ENCODE peak calls at places on chromosomes 5 and 9, in nine cellular contexts. One of them, this sample, is unnamed.

GRCh38 chr5:160269017-160269416 is 39.7 kb downstream of the FABP6 start:
- DNase-seq in CD8-positive, alpha-beta T cell: no peak
- DNase-seq in fibroblast of mammary gland: peak
- DNase-seq in stomach: peak
- DNase-seq in BJ: peak
- DNase-seq in neural progenitor cell: no peak
- DNase-seq in heart left ventricle: peak
- DNase-seq in lower leg skin: peak
- DNase-seq in OCI-LY7: no peak
- DNase-seq in this sample: no peak

GRCh38 chr5:158727108-158727507 is 372.6 kb downstream of the EBF1 start:
- DNase-seq in CD8-positive, alpha-beta T cell: no peak
- DNase-seq in fibroblast of mammary gland: peak
- DNase-seq in stomach: no peak
- DNase-seq in BJ: no peak
- DNase-seq in neural progenitor cell: no peak
- DNase-seq in heart left ventricle: no peak
- DNase-seq in lower leg skin: no peak
- DNase-seq in OCI-LY7: no peak
- DNase-seq in this sample: no peak

GRCh38 chr5:16880547-16880946 is 55.5 kb downstream of the MYO10 start:
- DNase-seq in CD8-positive, alpha-beta T cell: no peak
- DNase-seq in fibroblast of mammary gland: no peak
- DNase-seq in stomach: no peak
- DNase-seq in BJ: no peak
- DNase-seq in neural progenitor cell: no peak
- DNase-seq in heart left ventricle: no peak
- DNase-seq in lower leg skin: no peak
- DNase-seq in OCI-LY7: no peak
- DNase-seq in this sample: no peak

GRCh38 chr5:62149894-62150293 is 156.1 kb upstream of the KIF2A start:
- DNase-seq in CD8-positive, alpha-beta T cell: no peak
- DNase-seq in fibroblast of mammary gland: no peak
- DNase-seq in stomach: no peak
- DNase-seq in BJ: no peak
- DNase-seq in neural progenitor cell: no peak
- DNase-seq in heart left ventricle: no peak
- DNase-seq in lower leg skin: no peak
- DNase-seq in OCI-LY7: no peak
- DNase-seq in this sample: no peak

GRCh38 chr9:3527653-3527960 is 1.8 kb upstream of the RFX3 start:
- DNase-seq in CD8-positive, alpha-beta T cell: no peak
- DNase-seq in fibroblast of mammary gland: peak
- DNase-seq in stomach: no peak
- DNase-seq in BJ: no peak
- DNase-seq in neural progenitor cell: no peak
- DNase-seq in heart left ventricle: no peak
- DNase-seq in lower leg skin: no peak
- DNase-seq in OCI-LY7: peak
- DNase-seq in this sample: peak

GRCh38 chr9:35905912-35906679 is at the start of gene HRCT1:
- DNase-seq in CD8-positive, alpha-beta T cell: no peak
- DNase-seq in fibroblast of mammary gland: peak
- DNase-seq in stomach: peak
- DNase-seq in BJ: peak
- DNase-seq in neural progenitor cell: no peak
- DNase-seq in heart left ventricle: peak
- DNase-seq in lower leg skin: peak
- DNase-seq in OCI-LY7: no peak
- DNase-seq in this sample: no peak

GRCh38 chr9:137110911-137111787 is 3.4 kb downstream of the DPP7 start:
- DNase-seq in CD8-positive, alpha-beta T cell: no peak
- DNase-seq in fibroblast of mammary gland: no peak
- DNase-seq in stomach: no peak
- DNase-seq in BJ: no peak
- DNase-seq in neural progenitor cell: no peak
- DNase-seq in heart left ventricle: no peak
- DNase-seq in lower leg skin: no peak
- DNase-seq in OCI-LY7: no peak
- DNase-seq in this sample: no peak

GRCh38 chr5:150590979-150591411 is 49.5 kb upstream of the SYNPO start:
- DNase-seq in CD8-positive, alpha-beta T cell: no peak
- DNase-seq in fibroblast of mammary gland: no peak
- DNase-seq in stomach: no peak
- DNase-seq in BJ: no peak
- DNase-seq in neural progenitor cell: peak
- DNase-seq in heart left ventricle: peak
- DNase-seq in lower leg skin: no peak
- DNase-seq in OCI-LY7: no peak
- DNase-seq in this sample: no peak

GRCh38 chr5:83104031-83104430 is 26.7 kb downstream of the XRCC4 start:
- DNase-seq in CD8-positive, alpha-beta T cell: no peak
- DNase-seq in fibroblast of mammary gland: no peak
- DNase-seq in stomach: no peak
- DNase-seq in BJ: no peak
- DNase-seq in neural progenitor cell: no peak
- DNase-seq in heart left ventricle: no peak
- DNase-seq in lower leg skin: no peak
- DNase-seq in OCI-LY7: no peak
- DNase-seq in this sample: no peak

GRCh38 chr9:123368481-123369153 is 12.6 kb downstream of the CRB2 start:
- DNase-seq in CD8-positive, alpha-beta T cell: no peak
- DNase-seq in fibroblast of mammary gland: no peak
- DNase-seq in stomach: no peak
- DNase-seq in BJ: no peak
- DNase-seq in neural progenitor cell: no peak
- DNase-seq in heart left ventricle: no peak
- DNase-seq in lower leg skin: no peak
- DNase-seq in OCI-LY7: no peak
- DNase-seq in this sample: no peak

GRCh38 chr9:78835928-78836450 is 539.1 kb downstream of the PSAT1 start:
- DNase-seq in CD8-positive, alpha-beta T cell: no peak
- DNase-seq in fibroblast of mammary gland: no peak
- DNase-seq in stomach: no peak
- DNase-seq in BJ: no peak
- DNase-seq in neural progenitor cell: no peak
- DNase-seq in heart left ventricle: no peak
- DNase-seq in lower leg skin: no peak
- DNase-seq in OCI-LY7: no peak
- DNase-seq in this sample: no peak

GRCh38 chr5:164054461-164054860 is 549.0 kb downstream of the MAT2B start:
- DNase-seq in CD8-positive, alpha-beta T cell: no peak
- DNase-seq in fibroblast of mammary gland: no peak
- DNase-seq in stomach: no peak
- DNase-seq in BJ: no peak
- DNase-seq in neural progenitor cell: no peak
- DNase-seq in heart left ventricle: no peak
- DNase-seq in lower leg skin: no peak
- DNase-seq in OCI-LY7: no peak
- DNase-seq in this sample: no peak

GRCh38 chr5:67052034-67052433 is 144.6 kb downstream of the CD180 start:
- DNase-seq in CD8-positive, alpha-beta T cell: no peak
- DNase-seq in fibroblast of mammary gland: no peak
- DNase-seq in stomach: no peak
- DNase-seq in BJ: no peak
- DNase-seq in neural progenitor cell: no peak
- DNase-seq in heart left ventricle: no peak
- DNase-seq in lower leg skin: no peak
- DNase-seq in OCI-LY7: no peak
- DNase-seq in this sample: no peak

GRCh38 chr5:177314376-177315342 is 3.0 kb upstream of the MXD3 start:
- DNase-seq in CD8-positive, alpha-beta T cell: no peak
- DNase-seq in fibroblast of mammary gland: no peak
- DNase-seq in stomach: no peak
- DNase-seq in BJ: no peak
- DNase-seq in neural progenitor cell: no peak
- DNase-seq in heart left ventricle: no peak
- DNase-seq in lower leg skin: no peak
- DNase-seq in OCI-LY7: no peak
- DNase-seq in this sample: no peak

GRCh38 chr5:177311723-177312648 is at the start of gene MXD3:
- DNase-seq in CD8-positive, alpha-beta T cell: peak
- DNase-seq in fibroblast of mammary gland: peak
- DNase-seq in stomach: peak
- DNase-seq in BJ: peak
- DNase-seq in neural progenitor cell: peak
- DNase-seq in heart left ventricle: peak
- DNase-seq in lower leg skin: peak
- DNase-seq in OCI-LY7: peak
- DNase-seq in this sample: peak

GRCh38 chr5:177311361-177311722 is 356 bp downstream of the MXD3 start:
- DNase-seq in CD8-positive, alpha-beta T cell: no peak
- DNase-seq in fibroblast of mammary gland: no peak
- DNase-seq in stomach: no peak
- DNase-seq in BJ: no peak
- DNase-seq in neural progenitor cell: no peak
- DNase-seq in heart left ventricle: no peak
- DNase-seq in lower leg skin: no peak
- DNase-seq in OCI-LY7: peak
- DNase-seq in this sample: no peak

GRCh38 chr5:177313561-177314259 is 2.0 kb upstream of the MXD3 start:
- DNase-seq in CD8-positive, alpha-beta T cell: no peak
- DNase-seq in fibroblast of mammary gland: no peak
- DNase-seq in stomach: no peak
- DNase-seq in BJ: no peak
- DNase-seq in neural progenitor cell: no peak
- DNase-seq in heart left ventricle: no peak
- DNase-seq in lower leg skin: no peak
- DNase-seq in OCI-LY7: no peak
- DNase-seq in this sample: no peak

GRCh38 chr5:177312649-177313181 is 1.0 kb upstream of the MXD3 start:
- DNase-seq in CD8-positive, alpha-beta T cell: no peak
- DNase-seq in fibroblast of mammary gland: peak
- DNase-seq in stomach: no peak
- DNase-seq in BJ: no peak
- DNase-seq in neural progenitor cell: peak
- DNase-seq in heart left ventricle: no peak
- DNase-seq in lower leg skin: no peak
- DNase-seq in OCI-LY7: peak
- DNase-seq in this sample: peak
- TF ChIP-seq CTCF in CD8-positive, alpha-beta T cell: no peak
- TF ChIP-seq CTCF in fibroblast of mammary gland: no peak
- TF ChIP-seq CTCF in stomach: no peak
- TF ChIP-seq CTCF in BJ: no peak
- TF ChIP-seq CTCF in neural progenitor cell: no peak
- TF ChIP-seq CTCF in heart left ventricle: no peak
- TF ChIP-seq CTCF in lower leg skin: no peak
- TF ChIP-seq CTCF in OCI-LY7: peak
- TF ChIP-seq CTCF in this sample: no peak

DNA sequence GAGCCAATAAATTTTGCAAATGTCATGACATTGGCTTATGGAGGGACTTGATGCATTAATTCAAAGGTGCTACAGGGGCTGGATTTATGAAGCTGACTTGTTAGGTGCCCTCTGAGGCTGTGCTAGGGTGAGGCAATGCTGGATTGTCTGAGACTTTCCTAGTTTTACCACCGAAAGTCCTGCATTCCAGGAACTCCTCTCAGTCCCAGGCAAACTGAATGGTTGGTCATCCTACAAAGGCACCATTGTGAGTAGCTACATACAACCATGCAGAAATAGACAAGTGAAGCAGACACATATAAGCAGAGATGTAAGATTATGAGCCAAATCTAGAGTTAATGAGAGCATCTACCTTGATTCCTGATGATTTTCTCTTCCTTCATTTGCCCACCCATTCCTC is 95.3 kb downstream of the LIX1 start:
- DNase-seq in CD8-positive, alpha-beta T cell: no peak
- DNase-seq in fibroblast of mammary gland: no peak
- DNase-seq in stomach: no peak
- DNase-seq in BJ: no peak
- DNase-seq in neural progenitor cell: no peak
- DNase-seq in heart left ventricle: no peak
- DNase-seq in lower leg skin: no peak
- DNase-seq in OCI-LY7: no peak
- DNase-seq in this sample: no peak
- H3K4me3 ChIP-seq in CD8-positive, alpha-beta T cell: no peak
- H3K4me3 ChIP-seq in fibroblast of mammary gland: no peak
- H3K4me3 ChIP-seq in stomach: no peak
- H3K4me3 ChIP-seq in BJ: no peak
- H3K4me3 ChIP-seq in neural progenitor cell: no peak
- H3K4me3 ChIP-seq in heart left ventricle: no peak
- H3K4me3 ChIP-seq in lower leg skin: no peak
- H3K4me3 ChIP-seq in OCI-LY7: no peak
- H3K4me3 ChIP-seq in this sample: no peak

GRCh38 chr5:25862276-25862675 is 1176.1 kb downstream of the CDH9 start:
- DNase-seq in CD8-positive, alpha-beta T cell: no peak
- DNase-seq in fibroblast of mammary gland: no peak
- DNase-seq in stomach: no peak
- DNase-seq in BJ: no peak
- DNase-seq in neural progenitor cell: no peak
- DNase-seq in heart left ventricle: no peak
- DNase-seq in lower leg skin: no peak
- DNase-seq in OCI-LY7: no peak
- DNase-seq in this sample: no peak

GRCh38 chr5:25863811-25864210 is 1174.6 kb downstream of the CDH9 start:
- DNase-seq in CD8-positive, alpha-beta T cell: no peak
- DNase-seq in fibroblast of mammary gland: no peak
- DNase-seq in stomach: no peak
- DNase-seq in BJ: no peak
- DNase-seq in neural progenitor cell: no peak
- DNase-seq in heart left ventricle: no peak
- DNase-seq in lower leg skin: no peak
- DNase-seq in OCI-LY7: no peak
- DNase-seq in this sample: no peak

GRCh38 chr5:25858019-25858418 is 1180.4 kb downstream of the CDH9 start:
- DNase-seq in CD8-positive, alpha-beta T cell: no peak
- DNase-seq in fibroblast of mammary gland: no peak
- DNase-seq in stomach: no peak
- DNase-seq in BJ: no peak
- DNase-seq in neural progenitor cell: peak
- DNase-seq in heart left ventricle: no peak
- DNase-seq in lower leg skin: no peak
- DNase-seq in OCI-LY7: no peak
- DNase-seq in this sample: no peak
- TF ChIP-seq CTCF in CD8-positive, alpha-beta T cell: no peak
- TF ChIP-seq CTCF in fibroblast of mammary gland: no peak
- TF ChIP-seq CTCF in stomach: no peak
- TF ChIP-seq CTCF in BJ: no peak
- TF ChIP-seq CTCF in neural progenitor cell: peak
- TF ChIP-seq CTCF in heart left ventricle: no peak
- TF ChIP-seq CTCF in lower leg skin: no peak
- TF ChIP-seq CTCF in OCI-LY7: peak
- TF ChIP-seq CTCF in this sample: no peak

DNA sequence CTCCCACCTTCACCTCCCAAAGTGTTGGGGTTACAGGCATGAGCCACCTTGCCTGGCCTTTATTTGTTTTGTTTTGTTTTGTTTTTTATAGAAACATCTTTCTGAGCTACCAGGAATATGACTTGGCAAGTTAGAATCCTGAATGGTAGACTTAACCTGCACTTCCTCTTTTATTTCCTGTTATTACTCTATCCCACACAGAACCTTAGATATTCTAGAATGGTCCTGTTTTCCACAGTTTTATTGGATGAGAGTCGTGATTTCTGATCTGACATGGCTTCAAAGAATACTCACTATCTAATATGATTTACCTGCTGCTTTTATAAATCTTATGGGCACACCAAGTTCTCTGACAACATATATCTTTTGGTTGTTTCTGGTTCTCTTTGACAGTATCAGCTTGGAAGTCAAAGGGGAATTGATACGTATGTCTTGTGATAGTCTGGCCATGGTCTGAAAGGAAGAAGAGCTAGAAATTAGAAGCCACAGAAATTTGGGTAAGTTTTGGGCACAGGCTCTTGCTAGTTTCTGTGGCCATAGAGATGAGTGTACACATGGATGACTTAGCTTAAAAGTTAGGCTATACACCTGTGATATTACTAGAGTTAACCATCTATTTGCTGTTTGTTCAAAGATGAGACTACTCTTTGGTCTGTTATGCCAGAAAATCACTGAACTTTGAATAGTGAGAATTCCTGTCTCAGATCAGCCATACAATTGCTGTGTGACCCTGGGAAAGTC is 4.7 kb upstream of the PANK3 start:
- DNase-seq in CD8-positive, alpha-beta T cell: no peak
- DNase-seq in fibroblast of mammary gland: no peak
- DNase-seq in stomach: no peak
- DNase-seq in BJ: no peak
- DNase-seq in neural progenitor cell: no peak
- DNase-seq in heart left ventricle: no peak
- DNase-seq in lower leg skin: no peak
- DNase-seq in OCI-LY7: no peak
- DNase-seq in this sample: peak
- H3K4me3 ChIP-seq in CD8-positive, alpha-beta T cell: no peak
- H3K4me3 ChIP-seq in fibroblast of mammary gland: no peak
- H3K4me3 ChIP-seq in stomach: no peak
- H3K4me3 ChIP-seq in BJ: no peak
- H3K4me3 ChIP-seq in neural progenitor cell: no peak
- H3K4me3 ChIP-seq in heart left ventricle: no peak
- H3K4me3 ChIP-seq in lower leg skin: no peak
- H3K4me3 ChIP-seq in OCI-LY7: no peak
- H3K4me3 ChIP-seq in this sample: no peak